ENCODE peak calls at places on chromosome 20, in ten cellular contexts. V is body of pancreas, D is Peyer's patch, G is mucosa of descending colon, M is heart right ventricle, O is SK-N-SH, I is Panc1, Y is neural progenitor cell, R is stomach, H is PC-9. Z is an unnamed sample.
A peak's percentile ranks its signal among the peaks of the same experiment; 100 is the strongest.

GRCh38 chr20:57548177-57549058 is 12.5 kb upstream of the PCK1 start:
- DNase-seq in G (no peak), H (no peak), O (no peak), R (no peak), D (no peak), I (no peak), V (peak; percentile 49), Y (no peak), M (peak; percentile 27), Z (no peak)

GRCh38 chr20:51457281-51457932 is 85.1 kb downstream of the NFATC2 start:
- DNase-seq in I (no peak), R (no peak), M (peak; percentile 44), Y (peak; percentile 20), V (peak; percentile 35), D (no peak), G (peak; percentile 54), H (peak; percentile 66), O (peak; percentile 44), Z (no peak)

GRCh38 chr20:5100684-5101347 is 18.9 kb downstream of the PCNA start:
- DNase-seq in Y (peak; percentile 73), M (peak; percentile 73), H (peak; percentile 72), G (peak; percentile 81), D (peak; percentile 78), I (peak; percentile 42), O (peak; percentile 72), R (peak; percentile 85), V (peak; percentile 73), Z (peak; percentile 83)

GRCh38 chr20:63756648-63756991 is 17.0 kb downstream of the SLC2A4RG start:
- DNase-seq in O (no peak), G (no peak), H (no peak), Y (no peak), I (no peak), D (no peak), V (no peak), M (no peak), R (no peak), Z (no peak)

GRCh38 chr20:4607287-4607713 is 114.4 kb upstream of the PRND start:
- DNase-seq in R (peak; percentile 46), H (peak; percentile 57), M (no peak), I (peak; percentile 55), Y (peak; percentile 84), G (no peak), V (peak; percentile 55), O (peak; percentile 70), D (no peak), Z (peak; percentile 85)

GRCh38 chr20:840858-841567 is 7.5 kb downstream of the FAM110A start:
- DNase-seq in V (peak; percentile 74), M (no peak), G (peak; percentile 80), I (no peak), O (no peak), H (peak; percentile 61), R (peak; percentile 70), D (peak; percentile 73), Y (peak; percentile 30), Z (peak; percentile 70)

GRCh38 chr20:10578607-10579006 is 95.2 kb downstream of the JAG1 start:
- DNase-seq in M (no peak), G (no peak), O (no peak), Y (no peak), H (no peak), V (no peak), D (no peak), I (peak; percentile 56), R (no peak), Z (no peak)

GRCh38 chr20:17896771-17897369 is 71.7 kb downstream of the SNX5 start:
- DNase-seq in R (no peak), H (no peak), G (no peak), O (no peak), Y (no peak), M (no peak), V (peak; percentile 36), I (peak; percentile 13), D (no peak), Z (no peak)

GRCh38 chr20:50138479-50139393 is 14.8 kb downstream of the PEDS1 start:
- DNase-seq in H (no peak), R (no peak), M (no peak), V (no peak), G (no peak), O (no peak), I (no peak), Y (no peak), D (peak; percentile 64), Z (peak; percentile 41)

GRCh38 chr20:17491488-17491887 is 39.7 kb downstream of the BFSP1 start:
- DNase-seq in D (no peak), I (no peak), O (no peak), R (no peak), G (no peak), V (no peak), Y (no peak), H (no peak), M (no peak), Z (no peak)

GRCh38 chr20:14335122-14335521 is 2.3 kb downstream of the FLRT3 start:
- DNase-seq in V (no peak), D (no peak), I (no peak), Y (no peak), G (no peak), M (no peak), H (no peak), O (no peak), R (no peak), Z (no peak)

GRCh38 chr20:14337400-14338171 is at the start of gene FLRT3:
- DNase-seq in I (peak; percentile 78), G (peak; percentile 73), D (peak; percentile 68), O (peak; percentile 63), V (peak; percentile 88), H (peak; percentile 67), M (peak; percentile 26), R (peak; percentile 85), Y (peak; percentile 92), Z (peak; percentile 93)

GRCh38 chr20:14333734-14334133 is 3.7 kb downstream of the FLRT3 start:
- DNase-seq in R (no peak), I (no peak), M (no peak), D (no peak), G (no peak), H (no peak), Y (no peak), O (no peak), V (no peak), Z (no peak)

GRCh38 chr20:14334306-14334930 is 3.0 kb downstream of the FLRT3 start:
- DNase-seq in H (no peak), M (no peak), R (peak; percentile 47), O (peak; percentile 37), I (no peak), Y (peak; percentile 87), G (no peak), D (no peak), V (peak; percentile 45), Z (peak; percentile 63)

GRCh38 chr20:14336667-14337066 is 745 bp downstream of the FLRT3 start:
- DNase-seq in D (no peak), G (no peak), M (no peak), Y (peak; percentile 52), V (peak; percentile 16), I (no peak), O (no peak), H (no peak), R (no peak), Z (peak; percentile 12)
- TF ChIP-seq CTCF in D (no peak), G (no peak), M (no peak), Y (peak; percentile 11), V (no peak), I (no peak), O (no peak), H (no peak), R (no peak), Z (no peak)

GRCh38 chr20:48339986-48340884 is 487.6 kb downstream of the PREX1 start:
- DNase-seq in M (no peak), H (no peak), Y (no peak), D (no peak), V (no peak), R (no peak), I (no peak), G (no peak), O (no peak), Z (no peak)
- H3K4me3 ChIP-seq in M (no peak overlapping the region), H (no peak overlapping the region), Y (no peak overlapping the region), D (no peak overlapping the region), V (no peak overlapping the region), R (no peak overlapping the region), I (no peak overlapping the region), G (no peak overlapping the region), O (no peak overlapping the region), Z (no peak overlapping the region)

GRCh38 chr20:47027042-47027441 is 132.4 kb downstream of the EYA2 start:
- DNase-seq in D (no peak), V (no peak), O (no peak), G (no peak), Y (no peak), R (no peak), H (no peak), I (no peak), M (no peak), Z (no peak)
- TF ChIP-seq CTCF in D (no peak), V (no peak), O (no peak), G (no peak), Y (no peak), R (no peak), H (no peak), I (no peak), M (no peak), Z (no peak)

GRCh38 chr20:24732076-24732475 is 217.0 kb upstream of the CST7 start:
- DNase-seq in D (no peak), V (no peak), H (no peak), Y (no peak), I (no peak), M (no peak), O (no peak), R (no peak), G (no peak), Z (no peak)

GRCh38 chr20:24729896-24730605 is 219.0 kb upstream of the CST7 start:
- DNase-seq in M (no peak), H (no peak), I (no peak), R (no peak), D (no peak), V (no peak), O (no peak), Y (no peak), G (no peak), Z (no peak)

GRCh38 chr20:24730750-24731149 is 218.3 kb upstream of the CST7 start:
- DNase-seq in Y (no peak), M (no peak), V (no peak), D (no peak), H (no peak), R (no peak), O (no peak), I (no peak), G (no peak), Z (no peak)

GRCh38 chr20:24732599-24732998 is 216.5 kb upstream of the CST7 start:
- DNase-seq in O (no peak), H (no peak), Y (no peak), G (no peak), V (no peak), I (no peak), R (no peak), D (no peak), M (no peak), Z (no peak)

DNA sequence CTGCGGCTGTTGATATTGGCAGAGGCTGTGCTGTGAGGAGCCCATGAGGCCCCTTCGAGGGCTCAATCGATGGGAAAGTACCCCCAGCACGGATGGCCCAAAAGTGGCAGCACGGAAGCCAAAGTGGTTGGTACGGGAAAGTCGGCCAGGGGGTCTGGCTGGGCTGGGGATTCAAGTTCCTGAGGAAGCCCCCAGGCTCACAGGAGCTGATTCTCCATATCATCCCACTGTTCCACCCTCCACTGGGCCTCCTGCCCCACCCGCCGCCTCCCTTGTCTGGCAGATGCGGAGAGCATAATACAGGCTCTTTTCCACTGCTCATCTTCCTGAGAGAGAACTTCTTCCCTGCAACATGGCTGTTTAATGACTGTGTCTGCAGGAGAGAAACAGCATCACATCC is 217.8 kb upstream of the CST7 start:
- DNase-seq in H (no peak), V (no peak), I (no peak), R (no peak), D (no peak), M (no peak), O (no peak), G (no peak), Y (no peak), Z (no peak)
- H3K4me3 ChIP-seq in H (no peak overlapping the region), V (no peak overlapping the region), I (no peak overlapping the region), R (no peak overlapping the region), D (no peak overlapping the region), M (no peak overlapping the region), O (no peak overlapping the region), G (no peak overlapping the region), Y (no peak overlapping the region), Z (no peak overlapping the region)